ENCODE peak calls at places on chromosomes 2 and 18, in four cellular contexts. One of them, this sample, is unnamed.

GRCh38 chr18:7789853-7790552 is 222.9 kb downstream of the PTPRM start:
- DNase-seq in testis: no peak
- DNase-seq in breast epithelium: no peak
- DNase-seq in H1: peak; percentile 29
- DNase-seq in this sample: peak; percentile 53

GRCh38 chr18:32289480-32290075 is 99.7 kb downstream of the MEP1B start:
- DNase-seq in testis: peak; percentile 71
- DNase-seq in breast epithelium: no peak
- DNase-seq in H1: no peak
- DNase-seq in this sample: peak; percentile 25

GRCh38 chr2:15640291-15640711 is 48.6 kb downstream of the DDX1 start:
- DNase-seq in testis: no peak
- DNase-seq in breast epithelium: no peak
- DNase-seq in H1: no peak
- DNase-seq in this sample: peak; percentile 52

GRCh38 chr2:63494968-63495367 is 93.3 kb downstream of the WDPCP start:
- DNase-seq in testis: no peak
- DNase-seq in breast epithelium: no peak
- DNase-seq in H1: no peak
- DNase-seq in this sample: no peak

GRCh38 chr2:195319112-195319460 is 337.9 kb upstream of the SLC39A10 start:
- DNase-seq in testis: no peak
- DNase-seq in breast epithelium: no peak
- DNase-seq in H1: no peak
- DNase-seq in this sample: no peak

GRCh38 chr2:160940271-160940670 is 220.0 kb upstream of the TANK start:
- DNase-seq in testis: no peak
- DNase-seq in breast epithelium: no peak
- DNase-seq in H1: no peak
- DNase-seq in this sample: no peak

GRCh38 chr2:128288781-128289180 is 29.9 kb downstream of the HS6ST1 start:
- DNase-seq in testis: no peak
- DNase-seq in breast epithelium: no peak
- DNase-seq in H1: no peak
- DNase-seq in this sample: no peak

GRCh38 chr2:216215991-216216390 is 106.8 kb downstream of the XRCC5 start:
- DNase-seq in testis: no peak
- DNase-seq in breast epithelium: no peak
- DNase-seq in H1: no peak
- DNase-seq in this sample: no peak

GRCh38 chr2:23347516-23348481 is 37.2 kb upstream of the KLHL29 start:
- DNase-seq in testis: no peak
- DNase-seq in breast epithelium: no peak
- DNase-seq in H1: no peak
- DNase-seq in this sample: no peak

GRCh38 chr2:6922201-6922656 is 5.0 kb downstream of the RNF144A start:
- DNase-seq in testis: no peak
- DNase-seq in breast epithelium: no peak
- DNase-seq in H1: no peak
- DNase-seq in this sample: peak; percentile 71

GRCh38 chr2:182883451-182883850 is 17.0 kb upstream of the FRZB start:
- DNase-seq in testis: no peak
- DNase-seq in breast epithelium: no peak
- DNase-seq in H1: no peak
- DNase-seq in this sample: no peak

GRCh38 chr18:28974504-28974903 is 797.6 kb upstream of the CDH2 start:
- DNase-seq in testis: no peak
- DNase-seq in breast epithelium: no peak
- DNase-seq in H1: no peak
- DNase-seq in this sample: no peak

GRCh38 chr2:205772983-205773382 is 90.7 kb downstream of the NRP2 start:
- DNase-seq in testis: no peak
- DNase-seq in breast epithelium: no peak
- DNase-seq in H1: no peak
- DNase-seq in this sample: peak; percentile 46

GRCh38 chr18:44852818-44853217 is 172.1 kb downstream of the SETBP1 start:
- DNase-seq in testis: peak; percentile 40
- DNase-seq in breast epithelium: no peak
- DNase-seq in H1: no peak
- DNase-seq in this sample: peak; percentile 17

GRCh38 chr2:70671059-70671685 is 96.8 kb downstream of the ADD2 start:
- DNase-seq in testis: no peak
- DNase-seq in breast epithelium: no peak
- DNase-seq in H1: no peak
- DNase-seq in this sample: no peak

GRCh38 chr2:10079931-10080535 is at the start of gene CYS1:
- DNase-seq in testis: no peak
- DNase-seq in breast epithelium: no peak
- DNase-seq in H1: no peak
- DNase-seq in this sample: no peak

GRCh38 chr2:150866431-150866830 is 379.0 kb upstream of the RND3 start:
- DNase-seq in testis: no peak
- DNase-seq in breast epithelium: no peak
- DNase-seq in H1: no peak
- DNase-seq in this sample: no peak

GRCh38 chr18:4017479-4017878 is 437.6 kb downstream of the DLGAP1 start:
- DNase-seq in testis: no peak
- DNase-seq in breast epithelium: no peak
- DNase-seq in H1: peak; percentile 46
- DNase-seq in this sample: no peak

GRCh38 chr2:174585111-174585510 is 12.5 kb downstream of the WIPF1 start:
- DNase-seq in testis: no peak
- DNase-seq in breast epithelium: no peak
- DNase-seq in H1: no peak
- DNase-seq in this sample: no peak

GRCh38 chr2:138500592-138501426 is 761 bp upstream of the SPOPL start:
- DNase-seq in testis: peak; percentile 48
- DNase-seq in breast epithelium: no peak
- DNase-seq in H1: no peak
- DNase-seq in this sample: no peak

GRCh38 chr2:152369176-152369860 is 34.3 kb downstream of the FMNL2 start:
- DNase-seq in testis: no peak
- DNase-seq in breast epithelium: no peak
- DNase-seq in H1: no peak
- DNase-seq in this sample: no peak

GRCh38 chr18:54931152-54931551 is 28.1 kb downstream of the CCDC68 start:
- DNase-seq in testis: no peak
- DNase-seq in breast epithelium: no peak
- DNase-seq in H1: no peak
- DNase-seq in this sample: no peak
- TF ChIP-seq POLR2A in testis: no peak
- TF ChIP-seq POLR2A in breast epithelium: no peak
- TF ChIP-seq POLR2A in H1: no peak
- TF ChIP-seq POLR2A in this sample: no peak

DNA sequence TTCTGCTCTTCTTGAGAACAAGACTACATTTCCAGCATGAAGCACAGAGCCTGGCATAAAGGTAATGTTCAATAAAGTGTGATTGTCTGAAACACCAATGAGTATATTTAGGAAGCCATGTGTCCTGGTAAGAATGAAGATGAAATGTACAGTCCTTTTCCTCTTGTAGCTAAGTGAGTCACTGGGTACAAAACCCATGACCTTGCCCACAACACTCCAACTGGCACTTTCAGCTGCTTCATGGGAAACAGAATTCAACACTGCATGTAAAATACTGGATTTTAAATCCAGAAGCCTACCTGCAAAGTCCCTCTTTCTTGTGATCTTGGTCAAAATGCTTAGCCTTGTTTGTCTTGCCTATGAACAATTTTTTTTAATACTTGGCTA is 62.1 kb upstream of the ATL2 start:
- DNase-seq in testis: no peak
- DNase-seq in breast epithelium: no peak
- DNase-seq in H1: no peak
- DNase-seq in this sample: no peak
- TF ChIP-seq POLR2A in testis: no peak
- TF ChIP-seq POLR2A in breast epithelium: no peak
- TF ChIP-seq POLR2A in H1: no peak
- TF ChIP-seq POLR2A in this sample: no peak

GRCh38 chr18:22559414-22560282 is 141.9 kb upstream of the CTAGE1 start:
- DNase-seq in testis: peak; percentile 70
- DNase-seq in breast epithelium: peak; percentile 55
- DNase-seq in H1: no peak
- DNase-seq in this sample: peak; percentile 66
- TF ChIP-seq POLR2A in testis: no peak
- TF ChIP-seq POLR2A in breast epithelium: no peak
- TF ChIP-seq POLR2A in H1: no peak
- TF ChIP-seq POLR2A in this sample: no peak

GRCh38 chr2:45610281-45611019 is 617 bp downstream of the SRBD1 start:
- DNase-seq in testis: peak; percentile 77
- DNase-seq in breast epithelium: no peak
- DNase-seq in H1: peak; percentile 29
- DNase-seq in this sample: peak; percentile 53

GRCh38 chr2:45612741-45613140 is 1.7 kb upstream of the SRBD1 start:
- DNase-seq in testis: no peak
- DNase-seq in breast epithelium: no peak
- DNase-seq in H1: no peak
- DNase-seq in this sample: peak; percentile 4

GRCh38 chr2:45614330-45614729 is 3.3 kb upstream of the SRBD1 start:
- DNase-seq in testis: peak; percentile 22
- DNase-seq in breast epithelium: no peak
- DNase-seq in H1: no peak
- DNase-seq in this sample: peak; percentile 46

GRCh38 chr2:45612265-45612664 is 1.2 kb upstream of the SRBD1 start:
- DNase-seq in testis: no peak
- DNase-seq in breast epithelium: no peak
- DNase-seq in H1: no peak
- DNase-seq in this sample: peak; percentile 30

GRCh38 chr2:45611020-45611737 is at the start of gene SRBD1:
- DNase-seq in testis: peak; percentile 97
- DNase-seq in breast epithelium: peak; percentile 93
- DNase-seq in H1: peak; percentile 86
- DNase-seq in this sample: peak; percentile 96
- TF ChIP-seq POLR2A in testis: no peak
- TF ChIP-seq POLR2A in breast epithelium: peak; percentile 18
- TF ChIP-seq POLR2A in H1: peak; percentile 39
- TF ChIP-seq POLR2A in this sample: no peak

DNA sequence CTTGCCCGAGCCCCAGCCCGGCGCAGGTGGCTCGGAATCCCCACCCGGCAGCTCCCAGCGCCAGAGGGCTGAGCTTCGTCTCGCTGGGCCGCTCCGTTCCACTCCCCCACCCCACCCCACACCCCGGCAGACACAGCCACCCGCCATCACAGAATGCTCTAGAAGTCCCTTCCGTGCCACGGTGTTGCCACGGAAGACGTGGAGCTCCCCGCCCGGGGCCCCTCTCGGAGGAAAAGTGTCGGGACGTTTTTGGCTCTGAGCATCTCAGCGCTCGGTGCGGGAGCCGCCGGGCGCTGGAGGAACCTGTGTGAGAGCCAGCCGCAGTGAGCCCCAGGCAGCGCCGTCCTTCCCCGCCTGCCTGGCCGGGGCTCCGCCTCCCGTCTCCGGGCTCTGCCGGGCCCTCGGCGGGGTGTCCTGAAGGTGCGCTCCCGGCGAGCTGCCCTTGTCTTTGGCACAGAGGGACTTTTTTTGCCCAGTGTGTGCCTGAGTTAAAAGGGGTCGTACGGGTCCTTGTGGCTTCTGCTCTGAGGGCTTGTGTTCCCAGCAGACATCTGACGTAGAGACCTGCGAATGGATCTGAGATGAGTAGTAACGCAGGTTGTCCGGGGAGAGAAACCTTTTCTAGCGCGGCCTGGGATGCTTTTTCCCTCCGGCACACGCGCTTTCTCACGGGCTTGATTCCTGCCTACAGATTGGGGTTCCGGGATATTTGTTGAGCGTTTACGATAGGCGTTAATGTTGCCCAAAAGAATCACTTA is 1.8 kb downstream of the ZCCHC2 start:
- DNase-seq in testis: peak; percentile 71
- DNase-seq in breast epithelium: peak; percentile 66
- DNase-seq in H1: no peak
- DNase-seq in this sample: peak; percentile 69
- TF ChIP-seq POLR2A in testis: no peak
- TF ChIP-seq POLR2A in breast epithelium: peak; percentile 47
- TF ChIP-seq POLR2A in H1: no peak
- TF ChIP-seq POLR2A in this sample: peak; percentile 80

GRCh38 chr2:157056200-157056676 is 201.3 kb upstream of the GALNT5 start:
- DNase-seq in testis: no peak
- DNase-seq in breast epithelium: no peak
- DNase-seq in H1: no peak
- DNase-seq in this sample: no peak

GRCh38 chr2:157058161-157058560 is 199.3 kb upstream of the GALNT5 start:
- DNase-seq in testis: no peak
- DNase-seq in breast epithelium: no peak
- DNase-seq in H1: no peak
- DNase-seq in this sample: no peak

GRCh38 chr2:157053876-157054275 is 203.6 kb upstream of the GALNT5 start:
- DNase-seq in testis: no peak
- DNase-seq in breast epithelium: no peak
- DNase-seq in H1: no peak
- DNase-seq in this sample: no peak

GRCh38 chr2:157052685-157053224 is 204.8 kb upstream of the GALNT5 start:
- DNase-seq in testis: no peak
- DNase-seq in breast epithelium: no peak
- DNase-seq in H1: no peak
- DNase-seq in this sample: no peak

DNA sequence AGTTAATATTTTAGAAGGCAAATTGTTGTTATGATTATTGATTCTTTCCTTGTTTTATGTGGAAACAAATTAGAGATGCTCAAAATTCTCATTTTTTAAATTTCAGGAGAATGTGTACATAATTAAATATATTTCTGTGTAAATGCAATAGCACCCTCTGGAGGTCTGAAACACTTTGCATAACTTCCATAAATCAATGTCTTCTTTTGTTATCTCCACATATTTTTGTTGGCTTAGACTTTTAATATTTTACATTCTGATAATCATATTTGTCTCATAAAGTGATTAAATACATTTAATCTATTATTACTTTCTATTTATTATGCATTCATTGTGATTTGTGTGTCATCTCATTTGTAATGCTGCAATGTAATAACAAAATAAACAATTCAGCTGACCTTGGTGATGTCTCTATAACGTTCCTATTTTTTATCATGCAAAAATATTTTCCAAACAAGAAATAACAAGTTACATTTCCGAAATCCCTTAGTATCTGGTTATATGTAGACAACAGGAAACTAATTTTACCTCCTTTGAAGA is 201.8 kb upstream of the GALNT5 start:
- DNase-seq in testis: no peak
- DNase-seq in breast epithelium: no peak
- DNase-seq in H1: no peak
- DNase-seq in this sample: no peak
- TF ChIP-seq POLR2A in testis: no peak
- TF ChIP-seq POLR2A in breast epithelium: no peak
- TF ChIP-seq POLR2A in H1: no peak
- TF ChIP-seq POLR2A in this sample: no peak

This sample was measured in thyroid gland.